ENCODE peak calls at places on chromosome 7, in four cellular contexts. One of them, this sample, is unnamed.

GRCh38 chr7:155696747-155697146 is 52.3 kb downstream of the RBM33 start:
- DNase-seq in neuronal stem cell: no peak
- DNase-seq in tibial nerve: no peak
- DNase-seq in T follicular helper cell: no peak
- DNase-seq in this sample: no peak

GRCh38 chr7:118185163-118185860 is 1.3 kb downstream of the LSM8 start:
- DNase-seq in neuronal stem cell: no peak
- DNase-seq in T follicular helper cell: no peak
- DNase-seq in tibial nerve: no peak
- DNase-seq in this sample: no peak

GRCh38 chr7:134421998-134422397 is 36.9 kb downstream of the AKR1B1 start:
- DNase-seq in neuronal stem cell: no peak
- DNase-seq in T follicular helper cell: no peak
- DNase-seq in tibial nerve: no peak
- DNase-seq in this sample: peak

GRCh38 chr7:64653721-64654401 is 12.1 kb upstream of the ZNF107 start:
- DNase-seq in tibial nerve: no peak
- DNase-seq in neuronal stem cell: no peak
- DNase-seq in T follicular helper cell: no peak
- DNase-seq in this sample: peak

GRCh38 chr7:137272249-137272648 is 71.3 kb downstream of the PTN start:
- DNase-seq in neuronal stem cell: no peak
- DNase-seq in tibial nerve: no peak
- DNase-seq in T follicular helper cell: no peak
- DNase-seq in this sample: no peak

GRCh38 chr7:159157714-159158113 is 13.0 kb upstream of the VIPR2 start:
- DNase-seq in neuronal stem cell: no peak
- DNase-seq in T follicular helper cell: no peak
- DNase-seq in tibial nerve: no peak
- DNase-seq in this sample: no peak

GRCh38 chr7:19397917-19398316 is 252.7 kb upstream of the FERD3L start:
- DNase-seq in tibial nerve: no peak
- DNase-seq in T follicular helper cell: no peak
- DNase-seq in neuronal stem cell: no peak
- DNase-seq in this sample: peak

GRCh38 chr7:150992833-150993302 is 2.1 kb downstream of the NOS3 start:
- DNase-seq in tibial nerve: no peak
- DNase-seq in T follicular helper cell: no peak
- DNase-seq in neuronal stem cell: peak
- DNase-seq in this sample: peak